ENCODE peak calls at places on chromosomes 1 and 21, in four cellular contexts. One of them, this sample, is unnamed.

GRCh38 chr1:173134029-173134428 is 73.1 kb downstream of the TNFSF4 start:
- DNase-seq in GM12878: no peak
- DNase-seq in K562: no peak
- DNase-seq in HepG2: no peak
- DNase-seq in this sample: no peak

GRCh38 chr1:6834366-6834765 is 49.1 kb downstream of the CAMTA1 start:
- DNase-seq in GM12878: no peak
- DNase-seq in K562: no peak
- DNase-seq in HepG2: no peak
- DNase-seq in this sample: no peak

GRCh38 chr1:115651391-115651790 is 9.6 kb downstream of the VANGL1 start:
- DNase-seq in GM12878: no peak
- DNase-seq in K562: peak
- DNase-seq in HepG2: no peak
- DNase-seq in this sample: no peak

GRCh38 chr1:11898831-11899467 is 27.3 kb downstream of the KIAA2013 start:
- DNase-seq in GM12878: no peak
- DNase-seq in K562: peak
- DNase-seq in HepG2: no peak
- DNase-seq in this sample: no peak

GRCh38 chr1:10471411-10472219 is 714 bp downstream of the DFFA start:
- DNase-seq in GM12878: no peak
- DNase-seq in K562: peak
- DNase-seq in HepG2: no peak
- DNase-seq in this sample: peak

GRCh38 chr1:160207118-160207650 is 2.0 kb downstream of the PEA15 start:
- DNase-seq in GM12878: no peak
- DNase-seq in K562: no peak
- DNase-seq in HepG2: no peak
- DNase-seq in this sample: no peak

GRCh38 chr1:32701421-32701911 is 1.1 kb downstream of the SYNC start:
- DNase-seq in GM12878: no peak
- DNase-seq in K562: no peak
- DNase-seq in HepG2: no peak
- DNase-seq in this sample: no peak

GRCh38 chr1:202252271-202252670 is 58.7 kb downstream of the LGR6 start:
- DNase-seq in GM12878: no peak
- DNase-seq in K562: no peak
- DNase-seq in HepG2: no peak
- DNase-seq in this sample: no peak

GRCh38 chr1:237702161-237702560 is 188.6 kb downstream of the ZP4 start:
- DNase-seq in GM12878: no peak
- DNase-seq in K562: no peak
- DNase-seq in HepG2: no peak
- DNase-seq in this sample: no peak

GRCh38 chr1:209168204-209168603 is 415.3 kb upstream of the CAMK1G start:
- DNase-seq in GM12878: no peak
- DNase-seq in K562: no peak
- DNase-seq in HepG2: no peak
- DNase-seq in this sample: no peak

GRCh38 chr1:66676616-66677298 is 75.5 kb upstream of the DYNLT5 start:
- DNase-seq in GM12878: no peak
- DNase-seq in K562: no peak
- DNase-seq in HepG2: no peak
- DNase-seq in this sample: no peak

GRCh38 chr21:36988536-36988935 is 18.0 kb upstream of the RIPPLY3 start:
- DNase-seq in GM12878: no peak
- DNase-seq in K562: no peak
- DNase-seq in HepG2: no peak
- DNase-seq in this sample: no peak

GRCh38 chr1:232568331-232568852 is 61.5 kb downstream of the SIPA1L2 start:
- DNase-seq in GM12878: no peak
- DNase-seq in K562: no peak
- DNase-seq in HepG2: no peak
- DNase-seq in this sample: no peak

GRCh38 chr1:247895163-247895637 is at the start of gene OR2W3:
- DNase-seq in GM12878: no peak
- DNase-seq in K562: no peak
- DNase-seq in HepG2: no peak
- DNase-seq in this sample: no peak

GRCh38 chr1:53172751-53173498 is 23.7 kb upstream of the CPT2 start:
- DNase-seq in GM12878: no peak
- DNase-seq in K562: peak
- DNase-seq in HepG2: peak
- DNase-seq in this sample: no peak

GRCh38 chr1:109739738-109740614 is 862 bp downstream of the GSTM3 start:
- DNase-seq in GM12878: no peak
- DNase-seq in K562: peak
- DNase-seq in HepG2: peak
- DNase-seq in this sample: peak

GRCh38 chr1:164560076-164560475 is 1.1 kb downstream of the PBX1 start:
- DNase-seq in GM12878: no peak
- DNase-seq in K562: no peak
- DNase-seq in HepG2: no peak
- DNase-seq in this sample: no peak

GRCh38 chr1:243325305-243325890 is 69.6 kb downstream of the SDCCAG8 start:
- DNase-seq in GM12878: no peak
- DNase-seq in K562: peak
- DNase-seq in HepG2: peak
- DNase-seq in this sample: peak

GRCh38 chr1:19814681-19815503 is at the start of gene RNF186:
- DNase-seq in GM12878: no peak
- DNase-seq in K562: no peak
- DNase-seq in HepG2: peak
- DNase-seq in this sample: no peak

GRCh38 chr1:11784256-11784992 is 21.3 kb downstream of the MTHFR start:
- DNase-seq in GM12878: no peak
- DNase-seq in K562: no peak
- DNase-seq in HepG2: no peak
- DNase-seq in this sample: no peak

GRCh38 chr1:208791458-208791857 is 547.3 kb upstream of the PLXNA2 start:
- DNase-seq in GM12878: no peak
- DNase-seq in K562: no peak
- DNase-seq in HepG2: no peak
- DNase-seq in this sample: no peak

GRCh38 chr21:35026617-35027557 is 22.2 kb downstream of the RUNX1 start:
- DNase-seq in GM12878: no peak
- DNase-seq in K562: peak
- DNase-seq in HepG2: peak
- DNase-seq in this sample: no peak

GRCh38 chr1:53380296-53380695 is 52.4 kb upstream of the LRP8 start:
- DNase-seq in GM12878: no peak
- DNase-seq in K562: no peak
- DNase-seq in HepG2: no peak
- DNase-seq in this sample: no peak

GRCh38 chr1:225479996-225480720 is 52.3 kb upstream of the LBR start:
- DNase-seq in GM12878: no peak
- DNase-seq in K562: no peak
- DNase-seq in HepG2: no peak
- DNase-seq in this sample: no peak

GRCh38 chr1:24983006-24983680 is 53.1 kb upstream of the RUNX3 start:
- DNase-seq in GM12878: no peak
- DNase-seq in K562: no peak
- DNase-seq in HepG2: no peak
- DNase-seq in this sample: no peak

GRCh38 chr1:24986372-24986979 is 56.4 kb upstream of the RUNX3 start:
- DNase-seq in GM12878: no peak
- DNase-seq in K562: no peak
- DNase-seq in HepG2: no peak
- DNase-seq in this sample: no peak

GRCh38 chr1:24984800-24985552 is 54.9 kb upstream of the RUNX3 start:
- DNase-seq in GM12878: no peak
- DNase-seq in K562: no peak
- DNase-seq in HepG2: no peak
- DNase-seq in this sample: no peak

GRCh38 chr1:24981632-24982007 is 51.5 kb upstream of the RUNX3 start:
- DNase-seq in GM12878: no peak
- DNase-seq in K562: no peak
- DNase-seq in HepG2: no peak
- DNase-seq in this sample: no peak

DNA sequence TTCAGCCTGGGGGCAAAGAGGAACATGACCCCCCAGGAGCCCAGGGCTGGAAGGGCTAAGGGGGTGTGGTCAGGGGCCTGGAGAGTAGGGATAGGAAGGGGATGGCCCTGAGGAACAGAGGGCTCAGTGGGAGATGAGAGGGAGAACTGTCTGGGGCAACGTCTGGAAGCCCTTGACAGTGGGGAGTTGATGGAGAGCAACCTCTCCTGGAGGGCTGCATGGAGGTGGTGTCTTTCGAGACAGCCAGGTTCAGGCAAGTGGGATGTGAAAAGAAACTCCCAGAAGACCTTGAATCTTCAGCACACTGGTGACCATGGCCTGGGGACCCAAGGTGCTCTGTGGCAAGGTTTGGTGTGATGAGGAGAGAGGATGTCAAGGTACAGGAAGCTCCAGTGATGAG is 54.2 kb upstream of the RUNX3 start:
- DNase-seq in GM12878: no peak
- DNase-seq in K562: no peak
- DNase-seq in HepG2: no peak
- DNase-seq in this sample: no peak
- TF ChIP-seq FOXK2 in GM12878: no peak
- TF ChIP-seq FOXK2 in K562: no peak
- TF ChIP-seq FOXK2 in HepG2: no peak
- TF ChIP-seq FOXK2 in this sample: no peak

DNA sequence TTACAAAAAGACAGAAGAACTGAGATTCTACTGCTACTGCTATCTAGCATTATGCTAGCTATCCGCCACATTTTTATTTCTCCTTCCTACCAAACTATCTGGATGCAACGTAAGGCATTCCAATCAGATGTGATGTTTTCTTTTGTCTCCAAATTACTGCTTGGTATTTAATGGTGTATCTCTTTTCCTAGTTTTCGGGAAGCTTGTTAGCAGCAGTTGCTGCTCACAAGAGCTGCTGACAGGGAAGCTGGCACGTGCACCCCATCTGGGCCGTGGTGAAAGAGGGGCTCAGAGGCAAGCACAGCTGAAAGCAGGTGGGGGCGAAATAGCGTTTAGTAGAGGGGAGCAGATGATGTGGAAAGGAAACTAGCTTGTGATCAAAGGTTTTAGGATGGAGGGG is 57.3 kb downstream of the JAK1 start:
- DNase-seq in GM12878: no peak
- DNase-seq in K562: no peak
- DNase-seq in HepG2: no peak
- DNase-seq in this sample: no peak
- TF ChIP-seq FOXM1 in GM12878: no peak
- TF ChIP-seq FOXM1 in K562: no peak
- TF ChIP-seq FOXM1 in HepG2: no peak
- TF ChIP-seq FOXM1 in this sample: no peak

GRCh38 chr1:78649628-78650027 is at the start of gene IFI44:
- DNase-seq in GM12878: peak
- DNase-seq in K562: no peak
- DNase-seq in HepG2: no peak
- DNase-seq in this sample: no peak
- TF ChIP-seq FOXK2 in GM12878: no peak
- TF ChIP-seq FOXK2 in K562: no peak
- TF ChIP-seq FOXK2 in HepG2: no peak
- TF ChIP-seq FOXK2 in this sample: no peak

GRCh38 chr1:25556791-25557476 is 13.5 kb downstream of the LDLRAP1 start:
- DNase-seq in GM12878: no peak
- DNase-seq in K562: no peak
- DNase-seq in HepG2: no peak
- DNase-seq in this sample: no peak
- TF ChIP-seq FOXM1 in GM12878: no peak
- TF ChIP-seq FOXM1 in K562: no peak
- TF ChIP-seq FOXM1 in HepG2: no peak
- TF ChIP-seq FOXM1 in this sample: no peak

GRCh38 chr1:60973668-60974067 is 108.7 kb upstream of the NFIA start:
- DNase-seq in GM12878: no peak
- DNase-seq in K562: no peak
- DNase-seq in HepG2: no peak
- DNase-seq in this sample: no peak

GRCh38 chr1:60971330-60971729 is 111.0 kb upstream of the NFIA start:
- DNase-seq in GM12878: no peak
- DNase-seq in K562: no peak
- DNase-seq in HepG2: no peak
- DNase-seq in this sample: no peak

GRCh38 chr1:60972841-60973364 is 109.5 kb upstream of the NFIA start:
- DNase-seq in GM12878: no peak
- DNase-seq in K562: peak
- DNase-seq in HepG2: peak
- DNase-seq in this sample: no peak

GRCh38 chr1:60974524-60974923 is 107.8 kb upstream of the NFIA start:
- DNase-seq in GM12878: no peak
- DNase-seq in K562: no peak
- DNase-seq in HepG2: no peak
- DNase-seq in this sample: no peak

DNA sequence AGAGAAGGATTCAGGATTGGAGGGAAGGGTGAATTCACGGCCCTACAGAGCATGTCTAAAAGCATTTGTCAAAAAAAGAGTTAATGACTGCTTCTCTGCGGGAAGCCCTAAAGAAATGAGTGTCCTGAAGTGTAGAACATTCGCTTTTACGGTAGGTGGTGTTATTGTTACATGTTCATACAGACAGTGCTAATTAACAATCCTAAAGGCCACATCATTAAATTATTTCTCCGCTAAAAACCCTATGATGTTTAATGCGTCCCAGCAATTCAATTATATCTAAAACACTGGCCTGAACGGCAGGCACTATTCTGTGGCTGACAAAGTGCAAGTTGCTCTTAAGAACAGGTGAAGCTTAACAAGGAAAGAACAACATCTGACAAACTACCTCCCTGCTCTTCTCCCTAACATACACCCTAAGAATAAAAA is 112.3 kb upstream of the NFIA start:
- DNase-seq in GM12878: no peak
- DNase-seq in K562: peak
- DNase-seq in HepG2: peak
- DNase-seq in this sample: peak
- TF ChIP-seq FOXK2 in GM12878: no peak
- TF ChIP-seq FOXK2 in K562: no peak
- TF ChIP-seq FOXK2 in HepG2: no peak
- TF ChIP-seq FOXK2 in this sample: no peak

DNA sequence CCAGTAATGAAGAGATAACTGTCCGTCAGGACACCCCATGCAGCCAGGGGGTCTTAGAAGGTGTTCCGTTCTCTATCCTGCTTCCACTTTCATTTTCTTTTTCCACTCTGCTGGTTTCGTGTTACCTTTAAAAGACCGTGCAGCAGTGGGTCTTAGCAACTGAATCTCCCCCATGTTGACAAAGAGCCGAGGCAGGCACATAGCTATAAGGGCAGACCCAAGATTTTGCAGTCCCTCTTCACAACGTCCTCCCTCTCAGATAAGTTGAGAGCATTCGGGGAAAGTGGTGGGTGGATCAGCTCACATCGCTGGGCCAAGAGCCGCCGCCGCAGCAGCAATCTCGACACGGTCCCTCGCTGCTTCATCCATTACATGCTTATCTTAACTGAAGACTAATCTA is 355.5 kb downstream of the LMO4 start:
- DNase-seq in GM12878: no peak
- DNase-seq in K562: peak
- DNase-seq in HepG2: no peak
- DNase-seq in this sample: peak
- TF ChIP-seq FOXM1 in GM12878: no peak
- TF ChIP-seq FOXM1 in K562: no peak
- TF ChIP-seq FOXM1 in HepG2: no peak
- TF ChIP-seq FOXM1 in this sample: no peak

GRCh38 chr1:204958325-204959307 is 84.4 kb upstream of the CNTN2 start:
- DNase-seq in GM12878: no peak
- DNase-seq in K562: no peak
- DNase-seq in HepG2: no peak
- DNase-seq in this sample: no peak
- TF ChIP-seq FOXK2 in GM12878: no peak
- TF ChIP-seq FOXK2 in K562: no peak
- TF ChIP-seq FOXK2 in HepG2: no peak
- TF ChIP-seq FOXK2 in this sample: no peak

This sample was measured in HEK293T.